ENCODE peak calls at places on chromosome 4, in six cellular contexts. D is left lung; N is CD4-positive, CD25-positive, alpha-beta regulatory T cell; J is thyroid gland; O is spleen; T is left ventricle myocardium inferior. Y is an unnamed sample.

GRCh38 chr4:183532823-183533222 is 28.0 kb downstream of the ING2 start:
- DNase-seq in O (no peak), T (no peak), N (no peak), D (no peak), J (no peak), Y (no peak)

GRCh38 chr4:48633657-48634056 is 143.6 kb downstream of the ZAR1 start:
- DNase-seq in O (no peak), D (no peak), T (no peak), J (no peak), N (no peak), Y (no peak)

GRCh38 chr4:40924096-40924792 is 174.5 kb downstream of the NSUN7 start:
- DNase-seq in J (peak; percentile 42), O (peak; percentile 92), N (peak; percentile 37), T (peak; percentile 57), D (peak; percentile 91), Y (peak; percentile 51)

GRCh38 chr4:151157543-151157942 is 58.1 kb downstream of the RPS3A start:
- DNase-seq in O (no peak), T (no peak), J (no peak), N (no peak), D (no peak), Y (no peak)

GRCh38 chr4:45030059-45030458 is 303.7 kb upstream of the GNPDA2 start:
- DNase-seq in D (no peak), O (no peak), J (no peak), N (no peak), T (no peak), Y (no peak)

GRCh38 chr4:119138046-119138445 is 2.4 kb downstream of the MYOZ2 start:
- DNase-seq in T (no peak), J (no peak), N (no peak), O (no peak), D (no peak), Y (no peak)

GRCh38 chr4:122706511-122706910 is 26.0 kb upstream of the BBS12 start:
- DNase-seq in J (no peak), O (no peak), D (no peak), N (no peak), T (no peak), Y (no peak)

GRCh38 chr4:123234966-123235365 is 161.6 kb upstream of the SPRY1 start:
- DNase-seq in O (no peak), T (no peak), J (no peak), N (no peak), D (no peak), Y (no peak)

GRCh38 chr4:80362578-80363181 is 27.1 kb downstream of the CFAP299 start:
- DNase-seq in T (no peak), N (peak; percentile 53), O (peak; percentile 75), J (peak; percentile 15), D (peak; percentile 12), Y (no peak)

GRCh38 chr4:108738307-108738706 is 24.5 kb downstream of the ETNPPL start:
- DNase-seq in O (no peak), D (no peak), T (no peak), J (no peak), N (no peak), Y (no peak)

GRCh38 chr4:6907658-6908191 is 1.9 kb upstream of the TBC1D14 start:
- DNase-seq in T (no peak), N (no peak), J (peak; percentile 36), D (peak; percentile 86), O (peak; percentile 86), Y (no peak)

GRCh38 chr4:66766557-66766956 is 778.7 kb downstream of the CENPC start:
- DNase-seq in D (no peak), N (no peak), O (no peak), T (no peak), J (no peak), Y (no peak)

GRCh38 chr4:108010167-108010566 is 20.5 kb downstream of the HADH start:
- DNase-seq in D (no peak), T (no peak), J (no peak), N (no peak), O (no peak), Y (no peak)

GRCh38 chr4:61740950-61741638 is 541.0 kb downstream of the ADGRL3 start:
- DNase-seq in D (no peak), N (no peak), O (no peak), J (no peak), T (no peak), Y (no peak)
- H3K27ac ChIP-seq in D (no peak overlapping the region), N (no peak overlapping the region), O (no peak overlapping the region), J (no peak overlapping the region), T (peak overlapping the region; percentile 58), Y (no peak overlapping the region)

GRCh38 chr4:88162636-88163035 is 4.2 kb upstream of the ABCG2 start:
- DNase-seq in D (no peak), J (no peak), N (no peak), T (no peak), O (no peak), Y (no peak)
- H3K36me3 ChIP-seq in D (no peaks in the 10 kb centered on the region), J (no peaks in the 10 kb centered on the region), N (no peaks in the 10 kb centered on the region), T (no peaks in the 10 kb centered on the region), O (no peaks in the 10 kb centered on the region), Y (no peaks in the 10 kb centered on the region)

GRCh38 chr4:140257461-140258305 is 103.7 kb upstream of the MAML3 start:
- DNase-seq in O (no peak), J (peak; percentile 74), N (no peak), D (no peak), T (no peak), Y (no peak)

GRCh38 chr4:140256941-140257340 is 103.0 kb upstream of the MAML3 start:
- DNase-seq in J (no peak), N (no peak), T (no peak), D (no peak), O (no peak), Y (no peak)

GRCh38 chr4:140255919-140256318 is 101.9 kb upstream of the MAML3 start:
- DNase-seq in N (no peak), T (no peak), O (no peak), J (no peak), D (no peak), Y (no peak)

GRCh38 chr4:140256335-140256734 is 102.4 kb upstream of the MAML3 start:
- DNase-seq in J (no peak), O (no peak), T (no peak), N (no peak), D (no peak), Y (no peak)

DNA sequence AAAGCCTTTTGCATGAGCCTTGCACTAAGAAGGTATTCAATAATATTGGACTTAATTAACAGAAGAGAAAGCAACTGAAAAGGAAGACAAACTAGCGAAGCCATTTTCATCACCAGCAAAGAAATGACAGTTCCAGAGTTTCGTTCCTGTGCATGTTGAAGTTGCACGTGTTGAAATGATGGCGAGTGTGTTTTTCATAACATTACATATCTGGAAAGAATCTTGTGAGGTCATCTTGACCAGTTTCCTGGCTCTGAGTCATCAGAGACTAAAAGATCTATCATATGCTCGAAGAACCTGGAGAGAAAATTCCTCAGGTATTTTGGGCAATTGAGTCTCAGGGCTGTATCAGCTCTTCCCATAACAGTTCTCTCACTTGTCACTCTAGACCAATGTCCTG is 106.2 kb upstream of the MAML3 start:
- DNase-seq in N (no peak), T (no peak), J (no peak), O (no peak), D (no peak), Y (no peak)
- H3K4me3 ChIP-seq in N (no peak overlapping the region), T (no peak overlapping the region), J (no peak overlapping the region), O (no peak overlapping the region), D (no peak overlapping the region), Y (no peak overlapping the region)

GRCh38 chr4:169361741-169362140 is 91.0 kb upstream of the SH3RF1 start:
- DNase-seq in J (no peak), T (no peak), O (no peak), D (no peak), N (no peak), Y (no peak)
- H3K27ac ChIP-seq in J (no peak overlapping the region), T (no peak overlapping the region), O (no peak overlapping the region), D (no peak overlapping the region), N (no peak overlapping the region), Y (no peak overlapping the region)

GRCh38 chr4:186630128-186630527 is 74.8 kb upstream of the MTNR1A start:
- DNase-seq in D (no peak), T (no peak), J (no peak), N (no peak), O (no peak), Y (no peak)
- H3K36me3 ChIP-seq in D (peaks cover 28% of the 10 kb centered on the region), T (peaks cover 64% of the 10 kb centered on the region), J (no peaks in the 10 kb centered on the region), N (no peaks in the 10 kb centered on the region), O (no peaks in the 10 kb centered on the region), Y (peaks cover 21% of the 10 kb centered on the region)

DNA sequence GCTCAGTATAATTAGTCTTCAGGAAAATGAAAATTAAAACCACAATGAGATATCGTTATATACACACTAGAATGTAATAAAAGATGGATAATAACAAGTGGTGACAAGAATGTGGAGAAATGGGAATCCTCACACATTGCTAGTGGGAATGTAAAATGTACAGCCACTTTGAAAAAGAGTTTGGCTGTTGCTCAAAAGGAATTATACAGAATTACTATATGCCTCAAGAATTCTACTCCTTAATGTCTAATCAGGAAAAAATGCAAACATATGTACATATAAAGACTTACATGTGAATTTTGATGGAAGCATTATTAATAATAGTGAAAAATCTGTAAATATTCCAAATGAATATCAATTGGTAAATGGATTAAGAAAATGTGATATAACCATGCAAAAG is 102.3 kb downstream of the SPCS3 start:
- DNase-seq in O (no peak), N (no peak), D (no peak), J (no peak), T (no peak), Y (no peak)
- H3K4me3 ChIP-seq in O (no peak overlapping the region), N (no peak overlapping the region), D (no peak overlapping the region), J (no peak overlapping the region), T (no peak overlapping the region), Y (no peak overlapping the region)

DNA sequence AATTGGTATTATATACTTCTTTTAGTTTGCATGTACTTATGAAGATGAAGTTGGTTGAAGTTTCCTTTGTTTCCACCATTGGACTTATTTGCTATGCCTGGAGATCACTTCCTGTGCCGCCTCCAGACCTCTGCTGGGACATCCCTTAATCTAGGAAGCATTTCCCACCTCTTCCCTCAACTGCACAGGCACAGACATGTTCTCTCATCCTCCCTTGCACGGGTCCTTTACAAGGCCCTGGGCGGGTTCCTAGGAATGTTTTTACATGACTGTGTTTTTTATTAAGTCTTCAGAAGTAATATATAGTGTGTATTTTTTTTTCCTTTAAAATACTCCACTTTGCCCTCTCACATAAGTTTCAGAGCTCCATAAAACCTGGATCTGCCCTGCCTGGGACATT is 51.0 kb downstream of the TMEM131L start:
- DNase-seq in T (no peak), D (no peak), N (no peak), J (no peak), O (no peak), Y (no peak)
- H3K27ac ChIP-seq in T (no peak overlapping the region), D (no peak overlapping the region), N (peak overlapping the region; percentile 76), J (no peak overlapping the region), O (peak overlapping the region; percentile 52), Y (peak overlapping the region; percentile 78)

GRCh38 chr4:3197366-3198105 is 51.4 kb upstream of the MSANTD1 start:
- DNase-seq in D (no peak), J (no peak), O (no peak), N (no peak), T (no peak), Y (no peak)
- H3K36me3 ChIP-seq in D (peaks cover 77% of the 10 kb centered on the region), J (peaks cover 18% of the 10 kb centered on the region), O (peaks cover 17% of the 10 kb centered on the region), N (peaks cover 4% of the 10 kb centered on the region), T (peaks cover 58% of the 10 kb centered on the region), Y (peaks cover 7% of the 10 kb centered on the region)

Y was measured in tibial artery.